ENCODE peak calls at places on chromosomes 6 and 20, in eight cellular contexts. P is stimulated activated CD4-positive, alpha-beta T cell treated with anti-CD3 and anti-CD28 coated beads, Interleukin-15, amount 100 ng/mL, for 1 hour; J is NCI-H1105; Q is HCT116; M is cardiac fibroblast; F is glutamatergic neuron; S is GM23248; B is A172. H is an unnamed sample.

GRCh38 chr6:46850781-46851180 is 57.6 kb downstream of the MEP1A start:
- DNase-seq in P (no peak), J (no peak), Q (no peak), M (peak; percentile 11), F (no peak), S (no peak), B (no peak), H (no peak)

GRCh38 chr6:53361549-53362031 is 12.8 kb upstream of the ELOVL5 start:
- DNase-seq in P (no peak), J (no peak), Q (no peak), M (no peak), F (no peak), S (peak; percentile 70), B (no peak), H (peak; percentile 78)

GRCh38 chr20:33211817-33212424 is 5.2 kb upstream of the BPIFA3 start:
- DNase-seq in P (no peak), J (peak; percentile 63), Q (peak; percentile 61), M (peak; percentile 49), F (peak; percentile 59), S (peak; percentile 53), B (peak; percentile 56), H (no peak)

GRCh38 chr20:31861346-31862156 is 8.8 kb downstream of the DUSP15 start:
- DNase-seq in P (peak; percentile 47), J (peak; percentile 85), Q (peak; percentile 35), M (peak; percentile 65), F (peak; percentile 100), S (peak; percentile 71), B (no peak), H (peak; percentile 98)

GRCh38 chr6:43718387-43719105 is 31.0 kb upstream of the MRPS18A start:
- DNase-seq in P (no peak), J (no peak), Q (no peak), M (no peak), F (no peak), S (no peak), B (no peak), H (peak; percentile 61)

GRCh38 chr20:33803921-33804337 is 7.2 kb upstream of the CHMP4B start:
- DNase-seq in P (no peak), J (no peak), Q (no peak), M (peak; percentile 81), F (no peak), S (peak; percentile 88), B (peak; percentile 64), H (peak; percentile 87)

GRCh38 chr6:33696538-33697518 is 14.7 kb downstream of the UQCC2 start:
- DNase-seq in P (no peak), J (peak; percentile 86), Q (no peak), M (peak; percentile 95), F (no peak), S (peak; percentile 68), B (peak; percentile 94), H (peak; percentile 87)

GRCh38 chr6:147347882-147348214 is 143.6 kb downstream of the STXBP5 start:
- DNase-seq in P (no peak), J (no peak), Q (no peak), M (no peak), F (no peak), S (no peak), B (no peak), H (no peak)

GRCh38 chr6:12112540-12113189 is 100.6 kb downstream of the HIVEP1 start:
- DNase-seq in P (no peak), J (no peak), Q (no peak), M (no peak), F (no peak), S (no peak), B (peak; percentile 36), H (peak; percentile 71)

GRCh38 chr20:45629496-45630100 is at the start of gene WFDC10A:
- DNase-seq in P (no peak), J (peak; percentile 7), Q (peak; percentile 69), M (peak; percentile 54), F (peak; percentile 43), S (peak; percentile 75), B (peak; percentile 73), H (peak; percentile 84)

GRCh38 chr20:24782221-24782620 is 166.8 kb upstream of the CST7 start:
- DNase-seq in P (no peak), J (no peak), Q (no peak), M (no peak), F (no peak), S (no peak), B (no peak), H (no peak)

GRCh38 chr6:112683926-112684325 is 336.8 kb downstream of the RFPL4B start:
- DNase-seq in P (no peak), J (no peak), Q (no peak), M (peak; percentile 87), F (no peak), S (peak; percentile 94), B (peak; percentile 42), H (peak; percentile 44)

GRCh38 chr20:46552460-46553420 is 2.3 kb upstream of the OCSTAMP start:
- DNase-seq in P (no peak), J (no peak), Q (no peak), M (no peak), F (no peak), S (no peak), B (peak; percentile 29), H (no peak)

GRCh38 chr6:132651062-132651461 is 7.9 kb downstream of the TAAR1 start:
- DNase-seq in P (no peak), J (no peak), Q (no peak), M (no peak), F (no peak), S (no peak), B (no peak), H (no peak)

GRCh38 chr20:53124075-53124532 is 151.9 kb downstream of the TSHZ2 start:
- DNase-seq in P (no peak), J (no peak), Q (no peak), M (peak; percentile 59), F (no peak), S (peak; percentile 77), B (no peak), H (no peak)

GRCh38 chr6:18307006-18307405 is 42.7 kb upstream of the DEK start:
- DNase-seq in P (no peak), J (no peak), Q (no peak), M (peak; percentile 19), F (no peak), S (peak; percentile 64), B (peak; percentile 79), H (no peak)

GRCh38 chr6:134551245-134551960 is 233.5 kb upstream of the SGK1 start:
- DNase-seq in P (no peak), J (no peak), Q (no peak), M (peak; percentile 92), F (no peak), S (peak; percentile 76), B (peak; percentile 46), H (no peak)

GRCh38 chr20:37356961-37357371 is 11.0 kb downstream of the SRC start:
- DNase-seq in P (no peak), J (no peak), Q (no peak), M (no peak), F (no peak), S (no peak), B (no peak), H (peak; percentile 55)

GRCh38 chr6:89272611-89273010 is 42.5 kb downstream of the GABRR2 start:
- DNase-seq in P (no peak), J (no peak), Q (no peak), M (no peak), F (no peak), S (no peak), B (no peak), H (peak; percentile 51)

GRCh38 chr20:53826597-53827291 is 233.1 kb upstream of the ZNF217 start:
- DNase-seq in P (no peak), J (no peak), Q (no peak), M (no peak), F (no peak), S (peak; percentile 26), B (no peak), H (no peak)

GRCh38 chr6:148082721-148083120 is 259.9 kb upstream of the SASH1 start:
- DNase-seq in P (no peak), J (no peak), Q (no peak), M (no peak), F (no peak), S (no peak), B (no peak), H (no peak)

GRCh38 chr6:143595256-143596036 is 82.3 kb upstream of the PHACTR2 start:
- DNase-seq in P (no peak), J (no peak), Q (no peak), M (no peak), F (no peak), S (peak; percentile 21), B (no peak), H (no peak)

GRCh38 chr20:36519012-36519719 is 22.2 kb upstream of the MYL9 start:
- DNase-seq in P (no peak), J (no peak), Q (no peak), M (no peak), F (no peak), S (no peak), B (no peak), H (no peak)

GRCh38 chr20:24502184-24502583 is 32.8 kb downstream of the SYNDIG1 start:
- DNase-seq in P (no peak), J (no peak), Q (no peak), M (peak; percentile 67), F (peak; percentile 71), S (peak; percentile 99), B (peak; percentile 94), H (peak; percentile 98)

GRCh38 chr6:118335325-118335724 is 212.8 kb upstream of the PLN start:
- DNase-seq in P (no peak), J (peak; percentile 89), Q (no peak), M (no peak), F (no peak), S (no peak), B (no peak), H (no peak)

GRCh38 chr20:34269996-34270627 is 28.9 kb downstream of the ASIP start:
- DNase-seq in P (no peak), J (no peak), Q (no peak), M (peak; percentile 89), F (no peak), S (peak; percentile 40), B (no peak), H (no peak)

GRCh38 chr6:84220809-84221409 is 6.5 kb downstream of the CEP162 start:
- DNase-seq in P (no peak), J (no peak), Q (peak; percentile 10), M (peak; percentile 53), F (no peak), S (peak; percentile 49), B (peak; percentile 19), H (no peak)

GRCh38 chr6:29447670-29448069 is 8.6 kb downstream of the OR10C1 start:
- DNase-seq in P (no peak), J (no peak), Q (no peak), M (no peak), F (no peak), S (no peak), B (peak; percentile 61), H (no peak)

GRCh38 chr20:57437672-57438330 is 46.6 kb downstream of the RBM38 start:
- DNase-seq in P (no peak), J (no peak), Q (no peak), M (no peak), F (no peak), S (no peak), B (no peak), H (no peak)

H was measured in osteoblast.